ENCODE peak calls at places on chromosome 10, in five cellular contexts. F is fibroblast of villous mesenchyme, U is RWPE1, Z is epithelial cell of esophagus, M is gastrocnemius medialis. S is an unnamed sample.

GRCh38 chr10:80202934-80203834 is 2.2 kb downstream of the ANXA11 start:
- DNase-seq in Z (peak; percentile 69), F (peak; percentile 90), U (peak; percentile 34), M (peak; percentile 85), S (peak; percentile 98)

GRCh38 chr10:21771219-21771618 is 232.3 kb downstream of the DNAJC1 start:
- DNase-seq in Z (no peak), M (no peak), F (no peak), U (no peak), S (no peak)

GRCh38 chr10:71697938-71698709 is 21.5 kb downstream of the C10orf105 start:
- DNase-seq in U (no peak), Z (no peak), F (no peak), M (no peak), S (no peak)

GRCh38 chr10:53209941-53210611 is 437.5 kb upstream of the MBL2 start:
- DNase-seq in Z (peak; percentile 57), F (no peak), U (peak; percentile 8), M (no peak), S (peak; percentile 37)

GRCh38 chr10:37263304-37263703 is 137.9 kb downstream of the ANKRD30A start:
- DNase-seq in F (no peak), Z (peak; percentile 4), M (no peak), U (no peak), S (no peak)

GRCh38 chr10:49524496-49524895 is 14.4 kb downstream of the ERCC6 start:
- DNase-seq in Z (no peak), U (no peak), M (no peak), F (no peak), S (no peak)

GRCh38 chr10:86170255-86171153 is 196.1 kb downstream of the GRID1 start:
- DNase-seq in M (no peak), F (no peak), U (no peak), Z (no peak), S (no peak)

GRCh38 chr10:109280837-109281236 is 642.5 kb downstream of the XPNPEP1 start:
- DNase-seq in Z (no peak), M (no peak), F (no peak), U (no peak), S (no peak)

GRCh38 chr10:84214612-84215235 is 10.6 kb downstream of the LRIT2 start:
- DNase-seq in Z (peak; percentile 46), U (no peak), F (no peak), M (no peak), S (peak; percentile 9)

GRCh38 chr10:79392506-79393176 is 45.4 kb downstream of the PPIF start:
- DNase-seq in Z (no peak), U (no peak), F (no peak), M (peak; percentile 4), S (no peak)

GRCh38 chr10:971150-971542 is 17.1 kb upstream of the GTPBP4 start:
- DNase-seq in F (peak; percentile 69), Z (no peak), M (peak; percentile 45), U (no peak), S (peak; percentile 32)

GRCh38 chr10:43128958-43129706 is 9.1 kb upstream of the CSGALNACT2 start:
- DNase-seq in Z (peak; percentile 72), M (no peak), U (peak; percentile 75), F (peak; percentile 97), S (peak; percentile 99)

GRCh38 chr10:132962623-132963429 is 20.5 kb upstream of the CFAP46 start:
- DNase-seq in Z (no peak), U (no peak), F (peak; percentile 17), M (no peak), S (peak; percentile 37)

GRCh38 chr10:87915989-87916388 is 52.6 kb downstream of the PTEN start:
- DNase-seq in Z (peak; percentile 36), M (no peak), U (no peak), F (peak; percentile 28), S (peak; percentile 29)

GRCh38 chr10:91381562-91381923 is 28.6 kb upstream of the HECTD2 start:
- DNase-seq in U (no peak), F (no peak), Z (no peak), M (no peak), S (no peak)

GRCh38 chr10:77784856-77785255 is 141.7 kb downstream of the DLG5 start:
- DNase-seq in Z (no peak), M (no peak), U (no peak), F (peak; percentile 61), S (peak; percentile 92)

GRCh38 chr10:13499150-13499549 is 29.7 kb downstream of the BEND7 start:
- DNase-seq in M (no peak), U (no peak), Z (no peak), F (no peak), S (no peak)

GRCh38 chr10:119502214-119502613 is 40.3 kb downstream of the RGS10 start:
- DNase-seq in Z (no peak), F (no peak), U (no peak), M (no peak), S (no peak)

GRCh38 chr10:98357208-98357836 is 57.7 kb downstream of the PYROXD2 start:
- DNase-seq in Z (no peak), M (no peak), U (no peak), F (peak; percentile 89), S (peak; percentile 91)

S was measured in choroid plexus epithelial cell.